ENCODE peak calls at places on chromosome X, in six cellular contexts. R is SK-N-SH, G is GM12878, S is K562, C is HepG2, X is H1. I is an unnamed sample.

GRCh38 chrX:79146552-79147390 is 2.3 kb downstream of the GPR174 start:
- DNase-seq in R (no peak), G (peak), S (no peak), C (no peak), X (no peak), I (no peak)

GRCh38 chrX:48278958-48279357 is 23.8 kb downstream of the SSX1 start:
- DNase-seq in R (peak), G (no peak), S (peak), C (peak), X (no peak), I (no peak)

GRCh38 chrX:68098431-68098830 is 334.9 kb downstream of the OPHN1 start:
- DNase-seq in R (no peak), G (no peak), S (no peak), C (no peak), X (no peak), I (no peak)

GRCh38 chrX:25021132-25021498 is 5.3 kb upstream of the ARX start:
- DNase-seq in R (peak), G (no peak), S (no peak), C (no peak), X (no peak), I (no peak)

GRCh38 chrX:97529801-97530200 is 646.1 kb downstream of the RPA4 start:
- DNase-seq in R (no peak), G (no peak), S (no peak), C (no peak), X (no peak), I (no peak)

GRCh38 chrX:136616987-136617685 is 30.8 kb upstream of the CD40LG start:
- DNase-seq in R (no peak), G (no peak), S (no peak), C (no peak), X (no peak), I (no peak)

GRCh38 chrX:144275403-144275802 is 391.5 kb downstream of the UBE2NL start:
- DNase-seq in R (no peak), G (no peak), S (no peak), C (no peak), X (no peak), I (no peak)

GRCh38 chrX:121008920-121009319 is 23.4 kb upstream of the CT47A1 start:
- DNase-seq in R (no peak), G (no peak), S (no peak), C (peak), X (no peak), I (no peak)

GRCh38 chrX:119990409-119990994 is 47.0 kb upstream of the NKAP start:
- DNase-seq in R (no peak), G (no peak), S (no peak), C (no peak), X (no peak), I (no peak)

GRCh38 chrX:23871905-23872546 is 35.7 kb downstream of the APOO start:
- DNase-seq in R (no peak), G (no peak), S (no peak), C (peak), X (no peak), I (no peak)

GRCh38 chrX:155086202-155086840 is 15.0 kb downstream of the BRCC3 start:
- DNase-seq in R (peak), G (no peak), S (peak), C (peak), X (peak), I (peak)

GRCh38 chrX:143634701-143635442 is 1.0 kb downstream of the SLITRK4 start:
- DNase-seq in R (no peak), G (no peak), S (no peak), C (no peak), X (no peak), I (no peak)

GRCh38 chrX:32749075-32749474 is 462.3 kb downstream of the DMD start:
- DNase-seq in R (no peak), G (no peak), S (no peak), C (no peak), X (no peak), I (no peak)

GRCh38 chrX:67780694-67781109 is 236.9 kb downstream of the AR start:
- DNase-seq in R (no peak), G (no peak), S (no peak), C (no peak), X (no peak), I (peak)

GRCh38 chrX:123873956-123874355 is 14.1 kb downstream of the XIAP start:
- DNase-seq in R (no peak), G (no peak), S (no peak), C (no peak), X (no peak), I (no peak)

GRCh38 chrX:97021680-97022079 is 138.0 kb downstream of the RPA4 start:
- DNase-seq in R (no peak), G (no peak), S (no peak), C (no peak), X (no peak), I (no peak)

GRCh38 chrX:155068165-155068564 is 2.8 kb downstream of the CMC4 start:
- DNase-seq in R (no peak), G (no peak), S (no peak), C (peak), X (no peak), I (peak)

GRCh38 chrX:30283456-30284200 is 25.6 kb downstream of the NR0B1 start:
- DNase-seq in R (no peak), G (no peak), S (peak), C (peak), X (no peak), I (peak)

GRCh38 chrX:47523713-47524166 is 37.3 kb upstream of the ARAF start:
- DNase-seq in R (no peak), G (no peak), S (no peak), C (no peak), X (no peak), I (no peak)

GRCh38 chrX:118499295-118499694 is 3.7 kb downstream of the DOCK11 start:
- DNase-seq in R (no peak), G (no peak), S (no peak), C (no peak), X (no peak), I (no peak)

GRCh38 chrX:65723706-65724105 is 56.3 kb downstream of the MSN start:
- DNase-seq in R (no peak), G (peak), S (no peak), C (no peak), X (no peak), I (no peak)

GRCh38 chrX:113522814-113523213 is 682.2 kb upstream of the AMOT start:
- DNase-seq in R (no peak), G (peak), S (no peak), C (no peak), X (no peak), I (no peak)

GRCh38 chrX:12871181-12871580 is 4.3 kb downstream of the TLR7 start:
- DNase-seq in R (no peak), G (no peak), S (no peak), C (no peak), X (no peak), I (no peak)

GRCh38 chrX:13167444-13168207 is 123.2 kb upstream of the FAM9C start:
- DNase-seq in R (peak), G (no peak), S (no peak), C (no peak), X (no peak), I (no peak)

GRCh38 chrX:133660356-133660755 is 245.1 kb upstream of the GPC4 start:
- DNase-seq in R (no peak), G (no peak), S (no peak), C (no peak), X (no peak), I (no peak)

GRCh38 chrX:14956813-14957212 is 83.6 kb downstream of the MOSPD2 start:
- DNase-seq in R (no peak), G (no peak), S (no peak), C (no peak), X (no peak), I (no peak)

GRCh38 chrX:18983711-18984380 is at the start of gene PHKA2:
- DNase-seq in R (peak), G (no peak), S (peak), C (peak), X (no peak), I (peak)
- TF ChIP-seq CHD2 in R (no peak), G (no peak), S (peak), C (peak), X (no peak), I (peak)

DNA sequence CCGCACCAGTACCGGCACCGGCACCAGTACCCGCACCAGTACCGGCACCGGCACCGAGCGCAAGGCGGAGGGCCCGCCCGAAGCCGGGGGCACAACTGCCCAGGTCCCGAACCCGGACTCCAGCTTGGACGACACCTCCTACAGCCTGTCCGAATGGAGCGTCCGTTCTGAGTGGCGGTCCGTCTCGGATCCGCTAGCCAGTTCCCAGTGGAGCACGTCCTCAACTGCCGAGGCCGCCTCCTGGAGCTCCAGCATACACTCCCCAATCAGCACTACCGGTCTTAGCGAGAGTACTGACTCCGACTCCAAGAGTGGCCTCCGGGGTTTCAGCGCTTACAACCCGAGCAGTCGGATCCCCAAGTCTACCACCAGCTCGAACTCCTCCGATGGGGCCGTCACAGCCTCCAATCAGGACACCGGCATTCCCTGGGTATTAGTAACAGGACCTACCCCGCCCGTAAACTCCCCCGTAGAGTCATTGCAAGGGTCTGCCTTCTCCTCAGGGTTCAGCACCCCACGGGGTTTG is 885 bp upstream of the MAOA start:
- DNase-seq in R (peak), G (no peak), S (no peak), C (no peak), X (no peak), I (peak)
- TF ChIP-seq CHD2 in R (no peak), G (no peak), S (no peak), C (no peak), X (no peak), I (no peak)

GRCh38 chrX:43666301-43666912 is 10.3 kb downstream of the MAOA start:
- DNase-seq in R (no peak), G (no peak), S (no peak), C (no peak), X (no peak), I (no peak)
- TF ChIP-seq CHD2 in R (no peak), G (no peak), S (no peak), C (no peak), X (no peak), I (no peak)

GRCh38 chrX:40108959-40109287 is 11.2 kb upstream of the BCOR start:
- DNase-seq in R (peak), G (no peak), S (peak), C (no peak), X (no peak), I (peak)
- TF ChIP-seq CHD2 in R (no peak), G (no peak), S (no peak), C (no peak), X (no peak), I (no peak)

DNA sequence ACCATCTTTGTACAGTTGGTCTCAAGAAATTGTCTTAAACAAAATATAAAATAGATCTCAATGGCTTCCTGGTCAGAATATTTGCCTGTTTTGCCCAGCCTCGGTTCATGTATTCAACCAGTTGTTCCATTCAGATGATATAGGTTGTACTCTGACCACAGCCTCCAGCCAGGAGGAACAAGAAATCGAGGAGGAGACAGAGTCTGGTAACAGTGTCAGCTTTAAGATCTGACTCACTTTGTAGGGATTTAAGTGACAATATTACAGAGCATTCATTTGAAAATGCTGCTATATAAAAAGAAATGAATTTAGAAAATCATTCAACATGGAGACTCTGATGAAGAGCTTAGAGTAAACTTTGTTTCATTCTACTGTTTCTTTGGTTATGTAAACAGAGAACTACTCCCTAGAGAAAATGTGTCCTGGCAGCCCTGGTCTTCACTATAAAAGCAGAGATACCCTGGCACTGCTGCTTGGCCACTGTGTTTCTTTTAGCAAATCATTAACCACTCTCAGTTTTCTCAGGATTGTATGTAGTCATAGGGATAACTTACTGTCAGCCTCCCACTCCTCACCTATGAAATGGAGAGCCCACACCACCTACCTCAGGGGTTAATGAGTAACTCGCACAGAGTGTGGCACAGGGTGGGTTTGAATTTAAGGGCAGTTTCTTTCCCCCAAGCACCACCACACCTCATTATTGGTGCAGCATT is 53.5 kb downstream of the PAGE2 start:
- DNase-seq in R (no peak), G (no peak), S (no peak), C (peak), X (no peak), I (peak)
- TF ChIP-seq CHD2 in R (no peak), G (no peak), S (no peak), C (no peak), X (no peak), I (no peak)

I was measured in A549.